ENCODE peak calls at places on chromosomes 13 and 19, in ten cellular contexts. S is mammary epithelial cell, X is left ventricle myocardium inferior, C is lung, W is aorta, F is mucosa of descending colon, N is transverse colon, Z is heart left ventricle, B is BE2C, V is sigmoid colon. Q is an unnamed sample.

GRCh38 chr13:76912476-76912875 is 26.3 kb upstream of the KCTD12 start:
- DNase-seq in S (no peak), X (no peak), C (no peak), W (no peak), F (no peak), N (no peak), Z (no peak), B (no peak), V (no peak), Q (no peak)

GRCh38 chr19:4740092-4740491 is 16.4 kb upstream of the DPP9 start:
- DNase-seq in S (no peak), X (no peak), C (no peak), W (no peak), F (no peak), N (no peak), Z (no peak), B (no peak), V (no peak), Q (no peak)

GRCh38 chr19:3108775-3109174 is 14.6 kb downstream of the GNA11 start:
- DNase-seq in S (peak; percentile 36), X (peak; percentile 56), C (peak; percentile 60), W (peak; percentile 76), F (peak; percentile 67), N (peak; percentile 72), Z (peak; percentile 61), B (peak; percentile 80), V (no peak), Q (peak; percentile 52)

GRCh38 chr13:76890036-76890435 is 3.8 kb upstream of the KCTD12 start:
- DNase-seq in S (peak; percentile 95), X (no peak), C (no peak), W (no peak), F (no peak), N (no peak), Z (no peak), B (no peak), V (no peak), Q (no peak)

GRCh38 chr13:44396963-44397580 is 23.4 kb downstream of the SERP2 start:
- DNase-seq in S (no peak), X (peak; percentile 48), C (no peak), W (no peak), F (no peak), N (no peak), Z (peak; percentile 43), B (peak; percentile 83), V (peak; percentile 61), Q (no peak)

GRCh38 chr13:27775943-27776342 is 16.3 kb upstream of the GSX1 start:
- DNase-seq in S (peak; percentile 40), X (no peak), C (no peak), W (no peak), F (no peak), N (no peak), Z (no peak), B (no peak), V (no peak), Q (no peak)

GRCh38 chr13:63455938-63456337 is 2040.3 kb upstream of the PCDH20 start:
- DNase-seq in S (no peak), X (no peak), C (no peak), W (no peak), F (no peak), N (no peak), Z (no peak), B (no peak), V (no peak), Q (no peak)

GRCh38 chr13:65926750-65927171 is 1303.4 kb downstream of the PCDH9 start:
- DNase-seq in S (no peak), X (peak; percentile 38), C (no peak), W (peak; percentile 44), F (peak; percentile 41), N (peak; percentile 9), Z (peak; percentile 41), B (peak; percentile 24), V (no peak), Q (no peak)

GRCh38 chr13:69109891-69110525 is 997.6 kb upstream of the ATXN8OS start:
- DNase-seq in S (peak; percentile 0), X (no peak), C (no peak), W (no peak), F (no peak), N (no peak), Z (no peak), B (no peak), V (no peak), Q (no peak)

GRCh38 chr13:110519506-110519905 is 42.0 kb downstream of the RAB20 start:
- DNase-seq in S (no peak), X (no peak), C (no peak), W (no peak), F (no peak), N (no peak), Z (no peak), B (no peak), V (peak; percentile 62), Q (no peak)

GRCh38 chr19:14089662-14090508 is 666 bp downstream of the SAMD1 start:
- DNase-seq in S (peak; percentile 68), X (peak; percentile 58), C (no peak), W (peak; percentile 75), F (peak; percentile 74), N (peak; percentile 63), Z (peak; percentile 67), B (peak; percentile 74), V (no peak), Q (peak; percentile 43)

GRCh38 chr13:109481046-109481445 is 305.3 kb downstream of the IRS2 start:
- DNase-seq in S (no peak), X (no peak), C (no peak), W (no peak), F (no peak), N (no peak), Z (no peak), B (no peak), V (no peak), Q (no peak)

GRCh38 chr19:56842421-56842820 is 1.9 kb upstream of the PEG3 start:
- DNase-seq in S (no peak), X (no peak), C (no peak), W (no peak), F (no peak), N (no peak), Z (no peak), B (no peak), V (no peak), Q (no peak)

GRCh38 chr19:56840452-56841193 is at the start of the genes PEG3 and ZIM2:
- DNase-seq in S (no peak), X (peak; percentile 74), C (no peak), W (peak; percentile 72), F (peak; percentile 41), N (peak; percentile 48), Z (peak; percentile 81), B (no peak), V (peak; percentile 93), Q (no peak)

GRCh38 chr19:56838930-56839664 is 1.4 kb downstream of the PEG3 start:
- DNase-seq in S (peak; percentile 32), X (peak; percentile 96), C (peak; percentile 88), W (peak; percentile 98), F (peak; percentile 70), N (peak; percentile 84), Z (peak; percentile 99), B (peak; percentile 92), V (peak; percentile 100), Q (no peak)

GRCh38 chr19:56839665-56840451 is 668 bp downstream of the PEG3 start:
- DNase-seq in S (no peak), X (peak; percentile 93), C (peak; percentile 86), W (peak; percentile 96), F (peak; percentile 59), N (peak; percentile 78), Z (peak; percentile 97), B (peak; percentile 86), V (peak; percentile 99), Q (no peak)

GRCh38 chr19:56841194-56841546 is 644 bp upstream of the PEG3 start:
- DNase-seq in S (no peak), X (no peak), C (no peak), W (no peak), F (no peak), N (no peak), Z (no peak), B (no peak), V (no peak), Q (no peak)
- H3K9me3 ChIP-seq in S (peaks cover 33% of the 10 kb centered on the region), X (no peaks in the 10 kb centered on the region), C (no peaks in the 10 kb centered on the region), W (no peaks in the 10 kb centered on the region), F (peaks cover 69% of the 10 kb centered on the region), N (no peaks in the 10 kb centered on the region), Z (no peaks in the 10 kb centered on the region), B (peaks cover 11% of the 10 kb centered on the region), V (no peaks in the 10 kb centered on the region), Q (no peaks in the 10 kb centered on the region)

DNA sequence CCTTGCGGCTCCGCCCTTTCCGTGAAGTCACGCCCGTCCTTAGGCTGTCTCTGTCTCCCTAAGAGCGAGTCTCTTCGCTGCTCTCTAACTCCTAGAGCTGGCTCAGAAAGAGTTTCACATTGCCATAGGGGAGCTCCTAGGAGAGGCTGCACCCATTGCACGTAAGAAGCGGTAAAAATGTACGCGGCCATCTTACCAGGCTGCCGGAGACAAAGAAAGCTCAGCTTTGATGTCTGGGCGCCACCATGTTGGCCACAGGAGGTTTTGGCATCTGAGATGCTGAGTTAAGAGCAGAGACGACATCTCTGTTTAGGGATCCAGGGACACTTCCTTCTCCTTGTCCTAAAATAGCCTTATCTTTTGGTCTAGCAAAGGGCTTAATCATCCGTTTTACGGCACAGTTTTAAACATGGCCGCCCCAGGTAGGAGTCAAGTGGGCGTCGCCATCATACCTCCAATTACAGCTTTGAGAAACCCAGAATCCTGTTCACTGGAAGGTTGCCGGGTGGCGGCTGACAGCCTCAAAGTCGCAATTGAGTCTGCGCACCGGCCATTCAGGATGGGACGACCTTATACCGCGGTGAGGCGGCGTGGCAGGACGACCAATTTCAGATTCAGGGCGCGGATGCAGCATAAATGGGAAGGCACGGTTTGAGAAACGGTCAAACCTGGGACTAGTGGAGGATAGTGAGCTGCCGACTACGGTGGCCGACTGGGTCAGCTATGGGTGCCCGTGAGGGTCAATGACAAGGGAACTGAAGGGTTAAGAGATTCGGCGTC is at the start of gene ZNF793:
- DNase-seq in S (peak; percentile 90), X (peak; percentile 85), C (peak; percentile 78), W (peak; percentile 83), F (peak; percentile 85), N (peak; percentile 81), Z (peak; percentile 86), B (peak; percentile 70), V (peak; percentile 90), Q (peak; percentile 71)
- H3K9me3 ChIP-seq in S (peaks cover 2% of the 10 kb centered on the region), X (peaks cover under 1% of the 10 kb centered on the region), C (no peaks in the 10 kb centered on the region), W (peaks cover 1% of the 10 kb centered on the region), F (peaks cover 20% of the 10 kb centered on the region), N (no peaks in the 10 kb centered on the region), Z (no peaks in the 10 kb centered on the region), B (peaks cover 5% of the 10 kb centered on the region), V (no peaks in the 10 kb centered on the region), Q (peaks cover 3% of the 10 kb centered on the region)

DNA sequence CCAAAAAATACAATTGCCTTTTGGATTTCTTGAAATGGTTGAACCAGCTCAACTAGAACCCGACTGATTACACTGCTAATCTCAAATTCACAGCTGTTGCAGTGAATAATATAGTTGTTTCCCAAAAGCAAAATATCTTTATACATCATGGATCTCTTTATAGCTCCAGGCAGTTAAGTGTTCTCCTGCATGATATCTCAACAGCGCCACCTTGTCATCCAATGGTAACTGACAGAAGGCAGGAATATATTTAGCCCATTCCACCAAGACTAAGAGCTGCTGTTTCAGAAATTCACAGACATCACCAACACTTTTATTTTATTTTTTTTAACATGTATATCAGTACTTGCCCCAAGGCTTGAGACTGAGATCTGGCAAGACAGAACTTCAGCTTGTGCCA is 1141.0 kb upstream of the PRR20A start:
- DNase-seq in S (no peak), X (no peak), C (no peak), W (no peak), F (no peak), N (no peak), Z (no peak), B (peak; percentile 54), V (no peak), Q (no peak)
- H3K9me3 ChIP-seq in S (peaks cover 21% of the 10 kb centered on the region), X (peaks cover 28% of the 10 kb centered on the region), C (no peaks in the 10 kb centered on the region), W (no peaks in the 10 kb centered on the region), F (peaks cover 60% of the 10 kb centered on the region), N (peaks cover 3% of the 10 kb centered on the region), Z (no peaks in the 10 kb centered on the region), B (no peaks in the 10 kb centered on the region), V (no peaks in the 10 kb centered on the region), Q (no peaks in the 10 kb centered on the region)

GRCh38 chr19:58042709-58043340 is 9.0 kb downstream of the ZSCAN1 start:
- DNase-seq in S (no peak), X (no peak), C (no peak), W (no peak), F (no peak), N (no peak), Z (no peak), B (no peak), V (no peak), Q (no peak)
- H3K9me3 ChIP-seq in S (peaks cover 42% of the 10 kb centered on the region), X (peaks cover 82% of the 10 kb centered on the region), C (no peaks in the 10 kb centered on the region), W (peaks cover 39% of the 10 kb centered on the region), F (peaks cover 87% of the 10 kb centered on the region), N (peaks cover 16% of the 10 kb centered on the region), Z (no peaks in the 10 kb centered on the region), B (peaks cover 3% of the 10 kb centered on the region), V (peaks cover 23% of the 10 kb centered on the region), Q (peaks cover 3% of the 10 kb centered on the region)

Q was measured in T-helper 17 cell.